ENCODE peak calls at places on chromosome 5, in nine cellular contexts. L, O, N, A, E, M, I, S and G are unnamed samples.

GRCh38 chr5:163362806-163363788 is 74.3 kb upstream of the CCNG1 start:
- DNase-seq in M (no peak), O (no peak), I (no peak), N (no peak), L (no peak), A (no peak), E (no peak), S (no peak), G (no peak)

GRCh38 chr5:149156435-149157083 is 15.3 kb downstream of the ABLIM3 start:
- DNase-seq in E (no peak), M (no peak), S (no peak), L (no peak), N (no peak), I (no peak), A (no peak), O (no peak), G (no peak)

GRCh38 chr5:121503111-121503840 is 348.4 kb upstream of the FTMT start:
- DNase-seq in I (peak; percentile 57), L (peak; percentile 29), S (no peak), O (peak; percentile 10), A (peak; percentile 85), E (peak; percentile 36), N (peak; percentile 13), M (no peak), G (no peak)

GRCh38 chr5:175696139-175696854 is 38.4 kb downstream of the HRH2 start:
- DNase-seq in O (peak; percentile 84), S (peak; percentile 82), A (peak; percentile 92), E (no peak), M (peak; percentile 1), L (peak; percentile 66), N (no peak), I (peak; percentile 73), G (peak; percentile 94)

GRCh38 chr5:59893436-59894227 is at the start of gene PDE4D:
- DNase-seq in N (no peak), I (peak; percentile 56), E (peak; percentile 54), O (no peak), S (peak; percentile 67), M (no peak), L (peak; percentile 63), A (peak; percentile 91), G (peak; percentile 77)

GRCh38 chr5:129820-130219 is 37.9 kb downstream of the PLEKHG4B start:
- DNase-seq in L (no peak), N (no peak), E (no peak), S (no peak), I (no peak), O (no peak), M (no peak), A (peak; percentile 32), G (no peak)

GRCh38 chr5:154868702-154869101 is 10.3 kb downstream of the CNOT8 start:
- DNase-seq in S (no peak), O (peak; percentile 22), L (no peak), M (no peak), I (no peak), A (peak; percentile 69), N (no peak), E (no peak), G (no peak)

GRCh38 chr5:139658501-139658927 is 10.4 kb downstream of the CXXC5 start:
- DNase-seq in M (no peak), E (no peak), I (no peak), O (no peak), N (no peak), S (no peak), A (no peak), L (no peak), G (peak; percentile 84)

GRCh38 chr5:57277085-57277484 is 103.2 kb downstream of the GPBP1 start:
- DNase-seq in A (peak; percentile 42), N (no peak), I (no peak), O (no peak), S (no peak), M (no peak), E (no peak), L (no peak), G (no peak)

GRCh38 chr5:90590-91547 is 1.1 kb upstream of the PLEKHG4B start:
- DNase-seq in O (no peak), N (no peak), L (peak; percentile 58), S (no peak), M (no peak), I (no peak), A (peak; percentile 45), E (peak; percentile 15), G (no peak)

GRCh38 chr5:35319231-35320002 is 89.1 kb upstream of the PRLR start:
- DNase-seq in I (peak; percentile 80), A (no peak), M (peak; percentile 96), O (no peak), S (peak; percentile 79), N (no peak), L (peak; percentile 52), E (no peak), G (no peak)

GRCh38 chr5:145450286-145450969 is 384.7 kb downstream of the PRELID2 start:
- DNase-seq in I (no peak), A (no peak), O (no peak), L (no peak), N (no peak), S (no peak), M (no peak), E (no peak), G (no peak)

GRCh38 chr5:149442563-149443182 is 63.6 kb upstream of the IL17B start:
- DNase-seq in O (peak; percentile 79), E (peak; percentile 74), S (peak; percentile 90), I (peak; percentile 85), A (peak; percentile 83), L (peak; percentile 90), N (peak; percentile 82), M (no peak), G (peak; percentile 92)

DNA sequence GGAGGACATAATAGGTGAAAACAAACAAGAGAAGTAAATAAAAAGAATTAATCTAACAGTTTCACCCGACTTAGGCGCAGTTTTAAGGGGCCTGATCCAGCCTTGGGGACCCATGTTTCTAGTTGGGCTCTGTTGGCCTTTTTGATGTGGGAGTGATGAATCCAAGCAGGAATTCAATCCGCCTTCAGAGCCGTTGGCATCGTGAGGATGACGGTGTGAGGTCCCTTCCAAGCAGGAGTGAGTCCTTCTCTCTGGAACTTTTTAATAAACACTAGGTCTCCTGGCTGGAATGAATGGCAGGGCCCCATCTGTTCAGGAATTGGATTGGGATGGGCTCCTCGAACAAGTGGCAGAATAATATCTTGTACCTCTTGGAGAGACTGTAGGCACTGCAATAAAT is 22.3 kb upstream of the RHOBTB3 start:
- DNase-seq in I (no peak), O (no peak), A (no peak), E (no peak), L (no peak), S (no peak), N (no peak), M (no peak), G (no peak)
- H3K27ac ChIP-seq in I (no peak overlapping the region), O (peak overlapping the region; percentile 38), A (no peak overlapping the region), E (no peak overlapping the region), L (no peak overlapping the region), S (no peak overlapping the region), N (no peak overlapping the region), M (no peak overlapping the region), G (no peak overlapping the region)

GRCh38 chr5:172920447-172920849 is 38.8 kb upstream of the RPL26L1 start:
- DNase-seq in A (no peak), M (no peak), I (no peak), L (no peak), N (no peak), S (peak; percentile 91), O (peak; percentile 36), E (no peak), G (no peak)

GRCh38 chr5:172918421-172919371 is 40.5 kb upstream of the RPL26L1 start:
- DNase-seq in S (no peak), N (no peak), I (no peak), M (no peak), A (no peak), E (no peak), L (peak; percentile 90), O (no peak), G (no peak)

GRCh38 chr5:172920995-172921394 is 38.2 kb upstream of the RPL26L1 start:
- DNase-seq in E (no peak), L (no peak), A (no peak), M (no peak), N (no peak), S (no peak), I (no peak), O (no peak), G (no peak)

GRCh38 chr5:172921906-172922305 is 37.3 kb upstream of the RPL26L1 start:
- DNase-seq in O (no peak), E (no peak), A (no peak), S (no peak), M (no peak), N (no peak), L (no peak), I (no peak), G (no peak)

GRCh38 chr5:172919525-172920446 is 39.4 kb upstream of the RPL26L1 start:
- DNase-seq in M (no peak), I (no peak), E (no peak), N (no peak), S (peak; percentile 94), A (no peak), L (peak; percentile 71), O (no peak), G (no peak)
- TF ChIP-seq POLR2AphosphoS5 in M (no peak), I (no peak), E (no peak), N (no peak), S (peak; percentile 80), A (no peak), L (peak; percentile 64), O (no peak), G (peak; percentile 30)

GRCh38 chr5:37815913-37816312 is 23.9 kb downstream of the GDNF start:
- DNase-seq in M (no peak), L (no peak), S (no peak), N (no peak), E (no peak), I (no peak), A (no peak), O (no peak), G (no peak)
- H3K27ac ChIP-seq in M (no peak overlapping the region), L (no peak overlapping the region), S (peak overlapping the region; percentile 62), N (no peak overlapping the region), E (no peak overlapping the region), I (no peak overlapping the region), A (no peak overlapping the region), O (no peak overlapping the region), G (no peak overlapping the region)

GRCh38 chr5:112366987-112367386 is 52.1 kb downstream of the EPB41L4A start:
- DNase-seq in L (no peak), S (no peak), M (no peak), A (peak; percentile 53), E (no peak), I (no peak), N (peak; percentile 20), O (peak; percentile 21), G (no peak)

GRCh38 chr5:112371054-112371453 is 48.0 kb downstream of the EPB41L4A start:
- DNase-seq in A (no peak), N (no peak), O (no peak), I (no peak), M (no peak), S (no peak), E (no peak), L (no peak), G (no peak)

GRCh38 chr5:112372543-112372942 is 46.5 kb downstream of the EPB41L4A start:
- DNase-seq in E (no peak), O (no peak), I (no peak), S (no peak), L (no peak), N (no peak), M (no peak), A (peak; percentile 26), G (no peak)

DNA sequence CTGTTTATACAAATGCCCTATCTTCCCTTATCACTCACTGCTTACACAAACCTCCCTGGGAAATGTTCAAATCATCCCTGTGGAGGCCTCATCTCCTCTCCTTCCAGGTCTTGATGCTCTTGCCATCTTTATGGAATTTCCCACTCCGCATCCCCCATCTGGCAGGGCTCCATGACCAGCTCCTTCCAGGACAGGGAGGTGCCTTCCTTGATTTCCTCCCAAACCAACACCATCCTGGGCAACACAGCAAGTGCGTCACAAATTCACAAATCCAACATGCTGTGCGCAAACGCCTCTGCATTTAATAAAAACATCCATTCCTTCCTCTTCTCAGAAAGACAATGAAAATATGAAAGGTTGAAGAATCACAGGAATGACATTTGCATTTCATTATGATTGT is 51.7 kb downstream of the EPB41L4A start:
- DNase-seq in L (no peak), S (no peak), N (no peak), O (no peak), E (no peak), A (no peak), M (no peak), I (no peak), G (no peak)
- TF ChIP-seq POLR2AphosphoS5 in L (no peak), S (no peak), N (no peak), O (no peak), E (no peak), A (no peak), M (no peak), I (no peak), G (no peak)